ENCODE peak calls at places on chromosome 10, in six cellular contexts. One of them, this sample, is unnamed.

GRCh38 chr10:25049966-25050365 is 33.6 kb downstream of the THNSL1 start:
- DNase-seq in GM20000: no peak
- DNase-seq in HFFc6: no peak
- DNase-seq in heart right ventricle: no peak
- DNase-seq in OCI-LY7: no peak
- DNase-seq in adrenal gland: no peak
- DNase-seq in this sample: no peak

GRCh38 chr10:77321868-77322267 is 315.7 kb downstream of the KCNMA1 start:
- DNase-seq in GM20000: no peak
- DNase-seq in HFFc6: peak; percentile 82
- DNase-seq in heart right ventricle: no peak
- DNase-seq in OCI-LY7: no peak
- DNase-seq in adrenal gland: no peak
- DNase-seq in this sample: no peak

GRCh38 chr10:35391153-35391953 is 55.0 kb downstream of the CCNY start:
- DNase-seq in GM20000: no peak
- DNase-seq in HFFc6: no peak
- DNase-seq in heart right ventricle: no peak
- DNase-seq in OCI-LY7: no peak
- DNase-seq in adrenal gland: no peak
- DNase-seq in this sample: no peak

GRCh38 chr10:108736111-108736510 is 1187.2 kb downstream of the XPNPEP1 start:
- DNase-seq in GM20000: no peak
- DNase-seq in HFFc6: no peak
- DNase-seq in heart right ventricle: no peak
- DNase-seq in OCI-LY7: no peak
- DNase-seq in adrenal gland: no peak
- DNase-seq in this sample: no peak

GRCh38 chr10:89129850-89130396 is 77.2 kb downstream of the CH25H start:
- DNase-seq in GM20000: no peak
- DNase-seq in HFFc6: peak; percentile 55
- DNase-seq in heart right ventricle: peak; percentile 18
- DNase-seq in OCI-LY7: no peak
- DNase-seq in adrenal gland: peak; percentile 32
- DNase-seq in this sample: no peak

GRCh38 chr10:97307866-97308780 is 10.9 kb upstream of the FRAT1 start:
- DNase-seq in GM20000: no peak
- DNase-seq in HFFc6: no peak
- DNase-seq in heart right ventricle: no peak
- DNase-seq in OCI-LY7: no peak
- DNase-seq in adrenal gland: no peak
- DNase-seq in this sample: no peak

GRCh38 chr10:77837248-77837924 is 89.2 kb downstream of the DLG5 start:
- DNase-seq in GM20000: peak; percentile 85
- DNase-seq in HFFc6: peak; percentile 48
- DNase-seq in heart right ventricle: no peak
- DNase-seq in OCI-LY7: peak; percentile 71
- DNase-seq in adrenal gland: no peak
- DNase-seq in this sample: peak; percentile 89

GRCh38 chr10:1203216-1203615 is 147.0 kb downstream of the WDR37 start:
- DNase-seq in GM20000: no peak
- DNase-seq in HFFc6: no peak
- DNase-seq in heart right ventricle: no peak
- DNase-seq in OCI-LY7: no peak
- DNase-seq in adrenal gland: no peak
- DNase-seq in this sample: no peak

GRCh38 chr10:99234739-99235468 is 748 bp downstream of the HPSE2 start:
- DNase-seq in GM20000: no peak
- DNase-seq in HFFc6: peak; percentile 4
- DNase-seq in heart right ventricle: no peak
- DNase-seq in OCI-LY7: no peak
- DNase-seq in adrenal gland: no peak
- DNase-seq in this sample: no peak

GRCh38 chr10:75350791-75351190 is 50.8 kb downstream of the ZNF503 start:
- DNase-seq in GM20000: no peak
- DNase-seq in HFFc6: peak; percentile 40
- DNase-seq in heart right ventricle: no peak
- DNase-seq in OCI-LY7: no peak
- DNase-seq in adrenal gland: no peak
- DNase-seq in this sample: no peak

GRCh38 chr10:124183617-124184016 is 90.2 kb upstream of the CHST15 start:
- DNase-seq in GM20000: no peak
- DNase-seq in HFFc6: no peak
- DNase-seq in heart right ventricle: no peak
- DNase-seq in OCI-LY7: no peak
- DNase-seq in adrenal gland: no peak
- DNase-seq in this sample: no peak

GRCh38 chr10:93749218-93749799 is 8.4 kb upstream of the LGI1 start:
- DNase-seq in GM20000: no peak
- DNase-seq in HFFc6: no peak
- DNase-seq in heart right ventricle: no peak
- DNase-seq in OCI-LY7: no peak
- DNase-seq in adrenal gland: peak; percentile 56
- DNase-seq in this sample: no peak

GRCh38 chr10:71831646-71832552 is 19.2 kb downstream of the PSAP start:
- DNase-seq in GM20000: no peak
- DNase-seq in HFFc6: peak; percentile 26
- DNase-seq in heart right ventricle: no peak
- DNase-seq in OCI-LY7: no peak
- DNase-seq in adrenal gland: peak; percentile 50
- DNase-seq in this sample: no peak

GRCh38 chr10:73732931-73733623 is 11.1 kb upstream of the SEC24C start:
- DNase-seq in GM20000: no peak
- DNase-seq in HFFc6: no peak
- DNase-seq in heart right ventricle: no peak
- DNase-seq in OCI-LY7: no peak
- DNase-seq in adrenal gland: no peak
- DNase-seq in this sample: no peak

GRCh38 chr10:119211176-119211575 is 3.8 kb downstream of the GRK5 start:
- DNase-seq in GM20000: no peak
- DNase-seq in HFFc6: peak; percentile 75
- DNase-seq in heart right ventricle: no peak
- DNase-seq in OCI-LY7: no peak
- DNase-seq in adrenal gland: no peak
- DNase-seq in this sample: no peak

GRCh38 chr10:128864554-128865300 is 602.3 kb upstream of the MGMT start:
- DNase-seq in GM20000: no peak
- DNase-seq in HFFc6: no peak
- DNase-seq in heart right ventricle: no peak
- DNase-seq in OCI-LY7: no peak
- DNase-seq in adrenal gland: no peak
- DNase-seq in this sample: no peak

GRCh38 chr10:80484677-80485409 is 30.7 kb downstream of the TSPAN14 start:
- DNase-seq in GM20000: no peak
- DNase-seq in HFFc6: no peak
- DNase-seq in heart right ventricle: no peak
- DNase-seq in OCI-LY7: no peak
- DNase-seq in adrenal gland: no peak
- DNase-seq in this sample: no peak

GRCh38 chr10:3806603-3807002 is 21.6 kb upstream of the KLF6 start:
- DNase-seq in GM20000: no peak
- DNase-seq in HFFc6: peak; percentile 82
- DNase-seq in heart right ventricle: no peak
- DNase-seq in OCI-LY7: peak; percentile 42
- DNase-seq in adrenal gland: no peak
- DNase-seq in this sample: no peak

GRCh38 chr10:11775412-11775811 is 33.2 kb downstream of the ECHDC3 start:
- DNase-seq in GM20000: no peak
- DNase-seq in HFFc6: no peak
- DNase-seq in heart right ventricle: no peak
- DNase-seq in OCI-LY7: no peak
- DNase-seq in adrenal gland: no peak
- DNase-seq in this sample: no peak

GRCh38 chr10:32065871-32066270 is 9.6 kb upstream of the KIF5B start:
- DNase-seq in GM20000: no peak
- DNase-seq in HFFc6: peak; percentile 62
- DNase-seq in heart right ventricle: no peak
- DNase-seq in OCI-LY7: no peak
- DNase-seq in adrenal gland: no peak
- DNase-seq in this sample: no peak

GRCh38 chr10:58393317-58393716 is 8.1 kb downstream of the TFAM start:
- DNase-seq in GM20000: no peak
- DNase-seq in HFFc6: no peak
- DNase-seq in heart right ventricle: no peak
- DNase-seq in OCI-LY7: no peak
- DNase-seq in adrenal gland: no peak
- DNase-seq in this sample: no peak
- TF ChIP-seq CTCF in GM20000: no peak
- TF ChIP-seq CTCF in HFFc6: peak; percentile 52
- TF ChIP-seq CTCF in heart right ventricle: no peak
- TF ChIP-seq CTCF in OCI-LY7: no peak
- TF ChIP-seq CTCF in adrenal gland: no peak
- TF ChIP-seq CTCF in this sample: no peak

DNA sequence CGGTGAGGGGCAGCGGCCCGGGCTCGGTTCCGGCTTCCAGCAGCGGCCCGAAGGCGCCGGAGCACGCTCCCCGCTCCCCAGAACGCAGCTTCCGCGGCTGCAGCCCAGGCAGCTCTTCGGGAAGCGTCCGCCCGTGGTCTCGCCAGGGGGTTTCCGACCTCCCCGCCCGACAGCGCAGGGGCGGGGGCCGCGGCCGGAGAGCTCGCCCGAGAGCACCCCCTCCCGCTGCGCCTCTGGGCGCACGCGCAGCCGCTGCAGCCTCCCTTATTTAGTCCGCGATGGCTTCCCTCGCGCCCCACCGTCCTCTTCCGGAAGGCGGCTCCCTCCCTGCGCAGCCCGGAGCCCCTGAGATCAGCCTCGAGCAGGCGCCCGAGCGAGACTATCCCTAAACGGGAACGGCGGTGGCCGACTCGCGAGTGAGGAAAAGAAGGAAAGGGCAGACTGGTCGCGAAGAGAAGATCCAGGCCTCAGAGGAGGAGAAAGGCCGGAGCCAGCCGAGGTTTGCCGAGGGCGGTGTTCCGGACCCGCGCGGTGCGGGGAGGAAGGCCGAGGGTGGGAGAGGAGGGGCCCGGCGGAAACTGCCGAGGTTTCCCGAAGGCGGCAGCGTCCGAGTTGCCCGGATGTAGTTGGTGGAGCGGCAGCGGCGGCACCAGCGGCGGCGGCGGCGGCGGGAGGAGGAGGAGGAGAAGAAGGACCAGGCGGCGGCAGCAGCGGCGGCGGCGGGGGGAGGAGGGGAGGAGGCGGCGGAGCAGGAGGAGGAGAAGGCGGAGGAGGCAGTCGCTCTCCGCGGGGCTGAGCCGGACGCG is at the start of gene WAC:
- DNase-seq in GM20000: peak; percentile 96
- DNase-seq in HFFc6: peak; percentile 89
- DNase-seq in heart right ventricle: peak; percentile 96
- DNase-seq in OCI-LY7: peak; percentile 95
- DNase-seq in adrenal gland: peak; percentile 96
- DNase-seq in this sample: peak; percentile 73
- TF ChIP-seq CTCF in GM20000: no peak
- TF ChIP-seq CTCF in HFFc6: peak; percentile 6
- TF ChIP-seq CTCF in heart right ventricle: peak; percentile 10
- TF ChIP-seq CTCF in OCI-LY7: no peak
- TF ChIP-seq CTCF in adrenal gland: peak; percentile 40
- TF ChIP-seq CTCF in this sample: no peak

GRCh38 chr10:5889624-5890518 is at the start of the genes ANKRD16 and FBH1:
- DNase-seq in GM20000: peak; percentile 100
- DNase-seq in HFFc6: peak; percentile 99
- DNase-seq in heart right ventricle: peak; percentile 99
- DNase-seq in OCI-LY7: peak; percentile 99
- DNase-seq in adrenal gland: peak; percentile 98
- DNase-seq in this sample: peak; percentile 93
- TF ChIP-seq CTCF in GM20000: no peak
- TF ChIP-seq CTCF in HFFc6: peak; percentile 25
- TF ChIP-seq CTCF in heart right ventricle: peak; percentile 22
- TF ChIP-seq CTCF in OCI-LY7: no peak
- TF ChIP-seq CTCF in adrenal gland: peak; percentile 10
- TF ChIP-seq CTCF in this sample: no peak

DNA sequence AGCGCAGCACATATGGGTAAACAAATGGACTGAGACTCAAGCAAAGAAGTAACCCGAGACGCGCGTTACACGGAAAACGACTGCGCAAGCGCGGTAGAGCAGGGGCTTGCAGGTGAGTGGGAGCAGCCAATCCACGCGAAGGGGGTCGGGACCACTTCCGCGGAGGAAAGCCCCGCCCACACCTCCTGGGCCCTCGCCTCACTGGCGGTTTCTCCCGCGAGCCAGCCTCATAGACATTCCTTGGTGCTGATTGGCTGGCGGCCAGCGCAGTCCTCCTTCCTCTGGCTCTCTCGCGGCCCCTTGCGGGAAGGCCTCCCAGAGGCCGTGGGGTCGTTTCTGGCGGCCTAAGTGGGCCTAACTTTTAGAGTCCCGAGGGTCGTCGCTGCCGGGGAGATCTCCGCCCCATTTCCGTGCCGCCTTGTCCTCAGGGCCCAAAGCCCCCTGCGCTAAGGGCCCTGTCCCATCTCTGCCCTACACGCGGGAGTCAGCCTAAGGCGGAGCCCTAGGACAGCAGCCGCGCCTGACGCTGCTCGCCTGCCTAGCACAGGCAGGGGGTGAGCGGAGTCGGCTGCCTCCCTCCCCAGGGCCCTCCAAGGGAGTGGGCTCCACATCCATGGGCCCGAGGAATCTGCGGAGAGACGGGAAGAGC is 9.1 kb upstream of the FXYD4 start:
- DNase-seq in GM20000: peak; percentile 96
- DNase-seq in HFFc6: peak; percentile 15
- DNase-seq in heart right ventricle: peak; percentile 94
- DNase-seq in OCI-LY7: no peak
- DNase-seq in adrenal gland: peak; percentile 98
- DNase-seq in this sample: peak; percentile 93
- TF ChIP-seq CTCF in GM20000: peak; percentile 49
- TF ChIP-seq CTCF in HFFc6: peak; percentile 44
- TF ChIP-seq CTCF in heart right ventricle: peak; percentile 70
- TF ChIP-seq CTCF in OCI-LY7: no peak
- TF ChIP-seq CTCF in adrenal gland: peak; percentile 29
- TF ChIP-seq CTCF in this sample: peak; percentile 48

GRCh38 chr10:26861326-26861998 is 704 bp upstream of the ABI1 start:
- DNase-seq in GM20000: no peak
- DNase-seq in HFFc6: no peak
- DNase-seq in heart right ventricle: no peak
- DNase-seq in OCI-LY7: no peak
- DNase-seq in adrenal gland: no peak
- DNase-seq in this sample: no peak
- TF ChIP-seq CTCF in GM20000: no peak
- TF ChIP-seq CTCF in HFFc6: peak; percentile 87
- TF ChIP-seq CTCF in heart right ventricle: no peak
- TF ChIP-seq CTCF in OCI-LY7: peak; percentile 81
- TF ChIP-seq CTCF in adrenal gland: peak; percentile 49
- TF ChIP-seq CTCF in this sample: no peak

DNA sequence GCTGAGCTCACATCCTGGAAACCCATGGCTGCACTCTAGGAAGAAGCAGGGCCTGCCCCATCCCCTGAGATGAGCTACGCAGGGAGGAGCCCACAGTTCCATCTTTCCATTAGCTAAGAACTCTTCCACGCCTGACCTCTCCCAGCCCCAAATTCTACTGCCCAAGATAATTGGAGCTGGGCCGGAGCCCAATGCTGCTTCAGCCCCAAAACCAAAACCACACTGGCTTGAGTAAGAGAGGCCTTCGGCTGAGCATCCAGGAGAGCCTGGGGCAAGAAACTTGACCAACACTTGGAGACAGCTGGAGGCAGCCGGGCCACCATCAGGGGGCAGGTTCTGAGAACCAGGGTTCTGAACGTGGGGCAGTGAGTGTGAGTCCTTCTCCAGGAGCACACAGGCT is 116.1 kb upstream of the ZMIZ1 start:
- DNase-seq in GM20000: no peak
- DNase-seq in HFFc6: peak; percentile 86
- DNase-seq in heart right ventricle: peak; percentile 40
- DNase-seq in OCI-LY7: no peak
- DNase-seq in adrenal gland: no peak
- DNase-seq in this sample: no peak
- TF ChIP-seq CTCF in GM20000: no peak
- TF ChIP-seq CTCF in HFFc6: peak; percentile 63
- TF ChIP-seq CTCF in heart right ventricle: no peak
- TF ChIP-seq CTCF in OCI-LY7: no peak
- TF ChIP-seq CTCF in adrenal gland: no peak
- TF ChIP-seq CTCF in this sample: no peak